ENCODE peak calls at places on chromosomes 12 and 14, in eight cellular contexts. A is Caco-2, R is IMR-90, V is stomach, S is foreskin keratinocyte, B is fibroblast of lung, G is OCI-LY7, L is thoracic aorta. C is an unnamed sample.

GRCh38 chr12:41368006-41368405 is 179.9 kb downstream of the PDZRN4 start:
- DNase-seq in V (no peak), S (peak; percentile 0), G (peak; percentile 54), B (no peak), R (peak; percentile 1), A (no peak), L (no peak), C (peak; percentile 52)

GRCh38 chr12:46363582-46364299 is 8.8 kb downstream of the SLC38A2 start:
- DNase-seq in V (no peak), B (no peak), A (no peak), G (no peak), L (no peak), S (no peak), R (no peak), C (no peak)

GRCh38 chr14:71230897-71231296 is 323.6 kb downstream of the PCNX1 start:
- DNase-seq in G (no peak), V (no peak), R (no peak), B (no peak), A (no peak), L (no peak), S (no peak), C (peak; percentile 62)

GRCh38 chr14:26163761-26164160 is 434.1 kb downstream of the NOVA1 start:
- DNase-seq in G (no peak), S (peak; percentile 43), V (no peak), B (peak; percentile 60), A (peak; percentile 22), R (peak; percentile 20), L (no peak), C (peak; percentile 58)

GRCh38 chr14:95480109-95480886 is 36.2 kb downstream of the SYNE3 start:
- DNase-seq in B (peak; percentile 71), V (no peak), G (no peak), A (no peak), R (peak; percentile 31), L (no peak), S (no peak), C (no peak)

GRCh38 chr14:85234626-85235025 is 295.3 kb upstream of the FLRT2 start:
- DNase-seq in S (peak; percentile 85), A (no peak), B (no peak), G (no peak), R (no peak), L (no peak), V (no peak), C (no peak)

GRCh38 chr12:116346751-116347150 is 69.3 kb upstream of the MED13L start:
- DNase-seq in G (no peak), R (peak; percentile 94), S (peak; percentile 49), A (no peak), V (no peak), B (peak; percentile 94), L (no peak), C (no peak)

GRCh38 chr12:27785882-27786570 is 6.0 kb upstream of the MANSC4 start:
- DNase-seq in R (peak; percentile 93), L (no peak), G (no peak), A (no peak), S (peak; percentile 96), V (no peak), B (peak; percentile 71), C (no peak)

GRCh38 chr12:98146043-98146442 is 369.3 kb upstream of the TMPO start:
- DNase-seq in B (no peak), S (no peak), V (no peak), R (no peak), G (no peak), L (no peak), A (no peak), C (no peak)

GRCh38 chr12:94807951-94808350 is 157.6 kb upstream of the TMCC3 start:
- DNase-seq in R (no peak), A (no peak), G (no peak), S (peak; percentile 65), B (no peak), V (no peak), L (no peak), C (no peak)

GRCh38 chr14:76770521-76771431 is 9.5 kb downstream of the VASH1 start:
- DNase-seq in L (no peak), S (no peak), V (no peak), R (no peak), B (no peak), A (no peak), G (no peak), C (peak; percentile 45)

GRCh38 chr14:58992935-58993334 is 195.5 kb upstream of the DAAM1 start:
- DNase-seq in B (no peak), A (no peak), S (peak; percentile 61), L (no peak), R (no peak), V (no peak), G (no peak), C (no peak)

DNA sequence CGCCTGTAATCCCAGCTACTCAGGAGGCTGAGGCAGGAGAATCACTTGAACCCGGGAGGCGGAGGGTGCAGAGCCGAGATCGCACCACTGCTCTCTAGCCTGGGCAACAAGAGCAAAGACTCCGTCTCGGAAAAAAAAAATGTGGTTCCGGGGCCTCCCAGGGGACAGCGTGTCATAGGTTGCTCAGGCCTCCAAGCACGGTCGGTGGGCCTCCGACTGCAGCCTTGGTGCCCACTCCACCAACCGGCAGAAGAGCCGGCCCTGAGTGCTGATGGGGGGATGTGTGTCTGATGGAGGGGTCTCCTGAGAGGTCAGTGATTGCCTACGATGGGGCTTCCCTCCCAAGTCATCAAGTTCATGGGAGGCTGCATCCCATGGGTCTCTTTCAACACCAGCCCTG is 15.9 kb downstream of the ZFYVE21 start:
- DNase-seq in A (no peak), L (no peak), R (no peak), B (no peak), V (no peak), G (no peak), S (no peak), C (no peak)
- H3K4me1 ChIP-seq in A (no peaks in the 10 kb centered on the region), L (peaks cover 35% of the 10 kb centered on the region), R (no peaks in the 10 kb centered on the region), B (no peaks in the 10 kb centered on the region), V (peaks cover 53% of the 10 kb centered on the region), G (no peaks in the 10 kb centered on the region), S (no peaks in the 10 kb centered on the region), C (peaks cover 11% of the 10 kb centered on the region)

DNA sequence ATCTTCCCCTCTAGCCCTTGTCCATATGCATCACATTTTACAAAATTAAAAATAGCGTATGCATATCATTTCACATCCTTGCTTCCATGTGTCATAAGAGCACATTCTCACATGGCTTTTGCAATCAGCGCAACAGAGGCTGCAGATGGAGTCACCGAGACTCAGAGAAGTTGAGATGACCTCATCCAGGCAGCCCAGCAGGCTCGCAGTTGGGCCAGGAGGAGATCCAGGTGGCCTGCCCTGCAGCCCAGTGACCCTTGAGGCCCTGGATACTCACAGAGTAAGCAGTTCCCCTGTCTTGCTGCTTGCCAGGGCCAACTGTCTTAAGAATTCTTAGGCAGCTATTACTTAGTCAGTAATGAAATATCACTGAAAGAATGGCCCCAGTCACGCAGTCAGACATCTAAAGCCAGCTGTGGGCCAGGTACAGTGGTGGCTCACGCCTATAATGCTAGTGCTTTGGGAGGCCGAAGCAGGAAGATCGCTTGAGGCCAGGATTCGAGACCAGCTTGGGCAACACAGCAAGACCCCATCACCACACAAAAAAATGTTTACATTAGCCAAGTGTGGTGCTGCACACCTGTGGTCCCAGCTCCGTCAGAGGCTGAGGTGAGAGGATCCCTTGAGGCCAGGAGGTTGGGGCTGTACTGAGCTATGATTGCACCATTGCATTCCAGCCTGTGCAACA is 9.1 kb downstream of the CAMKK2 start:
- DNase-seq in L (no peak), B (peak; percentile 77), G (no peak), R (peak; percentile 81), A (no peak), S (no peak), V (no peak), C (no peak)
- TF ChIP-seq CTCF in L (no peak), B (no peak), G (no peak), R (no peak), A (no peak), S (no peak), V (no peak), C (no peak)

GRCh38 chr12:15887043-15887817 is 5.0 kb downstream of the STRAP start:
- DNase-seq in A (no peak), S (no peak), V (no peak), R (no peak), B (no peak), G (no peak), L (no peak), C (no peak)
- H3K4me1 ChIP-seq in A (peaks cover 10% of the 10 kb centered on the region), S (peaks cover 21% of the 10 kb centered on the region), V (peaks cover 23% of the 10 kb centered on the region), R (peaks cover 9% of the 10 kb centered on the region), B (no peaks in the 10 kb centered on the region), G (peaks cover 9% of the 10 kb centered on the region), L (peaks cover 52% of the 10 kb centered on the region), C (no peaks in the 10 kb centered on the region)

GRCh38 chr14:36874396-36875138 is 212.9 kb downstream of the PAX9 start:
- DNase-seq in B (no peak), S (peak; percentile 67), R (no peak), L (no peak), A (no peak), G (no peak), V (no peak), C (no peak)
- TF ChIP-seq CTCF in B (no peak), S (no peak), R (no peak), L (no peak), A (no peak), G (no peak), V (no peak), C (no peak)

DNA sequence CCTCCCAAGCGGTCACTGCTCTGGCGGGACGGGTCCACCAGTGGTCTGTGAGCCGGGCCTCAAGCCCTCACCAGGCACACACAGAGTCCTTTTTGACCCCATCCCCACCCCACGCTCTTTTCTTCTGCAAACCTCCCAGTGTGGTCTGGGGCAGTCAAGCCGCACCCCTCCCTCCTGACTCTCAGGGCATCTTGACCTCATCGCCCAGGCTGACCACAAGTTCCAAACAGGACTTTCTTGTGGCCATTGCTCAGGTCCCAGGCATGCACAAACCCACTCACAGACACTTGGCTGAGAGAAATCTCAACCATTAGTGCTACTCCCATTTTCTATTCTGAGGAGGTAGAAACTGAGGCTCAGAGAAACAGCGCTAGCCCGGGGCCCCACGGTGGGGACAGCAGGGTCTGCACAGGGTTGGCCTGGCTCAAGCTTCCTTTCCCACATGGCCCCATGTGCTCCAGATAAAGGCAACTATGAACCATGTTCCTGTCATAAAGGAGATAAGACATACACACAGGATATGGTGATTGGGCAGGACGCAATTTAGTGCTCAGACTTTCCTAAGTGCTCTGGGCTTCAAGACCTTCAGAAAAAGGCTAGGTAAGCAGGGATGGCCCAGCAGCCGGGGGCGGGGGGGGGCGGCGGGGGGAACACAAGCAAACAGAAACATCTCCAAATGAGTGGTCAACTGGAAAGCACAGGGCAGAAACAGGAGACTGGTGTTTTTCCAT is 69.6 kb downstream of the ITPK1 start:
- DNase-seq in R (peak; percentile 86), S (no peak), G (no peak), B (peak; percentile 63), V (no peak), A (no peak), L (no peak), C (no peak)
- H3K4me1 ChIP-seq in R (peaks cover 15% of the 10 kb centered on the region), S (peaks cover 25% of the 10 kb centered on the region), G (no peaks in the 10 kb centered on the region), B (peaks cover 3% of the 10 kb centered on the region), V (peaks cover 73% of the 10 kb centered on the region), A (peaks cover 90% of the 10 kb centered on the region), L (peaks cover 67% of the 10 kb centered on the region), C (peaks cover 37% of the 10 kb centered on the region)